ENCODE peak calls at places on chromosomes 7 and 10, in eight cellular contexts. One of them, this sample, is unnamed.

GRCh38 chr10:43064331-43065075 is 12.4 kb upstream of the RET start:
- DNase-seq in breast epithelium: no peak
- DNase-seq in transverse colon: no peak
- DNase-seq in nephron progenitor cell: no peak
- DNase-seq in GM23338: peak; percentile 18
- DNase-seq in neural crest cell: no peak
- DNase-seq in choroid plexus epithelial cell: no peak
- DNase-seq in epithelial cell of esophagus: no peak
- DNase-seq in this sample: no peak

GRCh38 chr7:981793-982510 is 1.0 kb upstream of the CYP2W1 start:
- DNase-seq in breast epithelium: no peak
- DNase-seq in transverse colon: no peak
- DNase-seq in nephron progenitor cell: no peak
- DNase-seq in GM23338: no peak
- DNase-seq in neural crest cell: no peak
- DNase-seq in choroid plexus epithelial cell: no peak
- DNase-seq in epithelial cell of esophagus: peak; percentile 64
- DNase-seq in this sample: no peak

GRCh38 chr10:105063796-105064195 is 422.7 kb downstream of the SORCS3 start:
- DNase-seq in breast epithelium: no peak
- DNase-seq in transverse colon: peak; percentile 31
- DNase-seq in nephron progenitor cell: peak; percentile 53
- DNase-seq in GM23338: peak; percentile 81
- DNase-seq in neural crest cell: peak; percentile 33
- DNase-seq in choroid plexus epithelial cell: peak; percentile 1
- DNase-seq in epithelial cell of esophagus: peak; percentile 55
- DNase-seq in this sample: no peak

GRCh38 chr7:24665564-24666294 is 91.5 kb downstream of the GSDME start:
- DNase-seq in breast epithelium: no peak
- DNase-seq in transverse colon: peak; percentile 11
- DNase-seq in nephron progenitor cell: peak; percentile 47
- DNase-seq in GM23338: peak; percentile 85
- DNase-seq in neural crest cell: peak; percentile 48
- DNase-seq in choroid plexus epithelial cell: peak; percentile 74
- DNase-seq in epithelial cell of esophagus: peak; percentile 61
- DNase-seq in this sample: peak; percentile 54

GRCh38 chr10:104309980-104310978 is 28.0 kb downstream of the ITPRIP start:
- DNase-seq in breast epithelium: peak; percentile 77
- DNase-seq in transverse colon: no peak
- DNase-seq in nephron progenitor cell: no peak
- DNase-seq in GM23338: no peak
- DNase-seq in neural crest cell: no peak
- DNase-seq in choroid plexus epithelial cell: peak; percentile 84
- DNase-seq in epithelial cell of esophagus: no peak
- DNase-seq in this sample: peak; percentile 80

GRCh38 chr7:81173766-81174281 is 255.0 kb upstream of the SEMA3C start:
- DNase-seq in breast epithelium: no peak
- DNase-seq in transverse colon: no peak
- DNase-seq in nephron progenitor cell: no peak
- DNase-seq in GM23338: peak; percentile 17
- DNase-seq in neural crest cell: no peak
- DNase-seq in choroid plexus epithelial cell: peak; percentile 88
- DNase-seq in epithelial cell of esophagus: peak; percentile 48
- DNase-seq in this sample: peak; percentile 73

GRCh38 chr7:24370541-24370940 is 86.6 kb downstream of the NPY start:
- DNase-seq in breast epithelium: no peak
- DNase-seq in transverse colon: no peak
- DNase-seq in nephron progenitor cell: no peak
- DNase-seq in GM23338: no peak
- DNase-seq in neural crest cell: no peak
- DNase-seq in choroid plexus epithelial cell: no peak
- DNase-seq in epithelial cell of esophagus: no peak
- DNase-seq in this sample: no peak

GRCh38 chr7:85750454-85750949 is 563.6 kb upstream of the SEMA3D start:
- DNase-seq in breast epithelium: no peak
- DNase-seq in transverse colon: no peak
- DNase-seq in nephron progenitor cell: peak; percentile 57
- DNase-seq in GM23338: peak; percentile 87
- DNase-seq in neural crest cell: peak; percentile 50
- DNase-seq in choroid plexus epithelial cell: peak; percentile 68
- DNase-seq in epithelial cell of esophagus: peak; percentile 57
- DNase-seq in this sample: peak; percentile 35

GRCh38 chr10:110279062-110279986 is 25.4 kb downstream of the SMNDC1 start:
- DNase-seq in breast epithelium: peak; percentile 67
- DNase-seq in transverse colon: peak; percentile 55
- DNase-seq in nephron progenitor cell: peak; percentile 20
- DNase-seq in GM23338: peak; percentile 79
- DNase-seq in neural crest cell: peak; percentile 17
- DNase-seq in choroid plexus epithelial cell: peak; percentile 82
- DNase-seq in epithelial cell of esophagus: peak; percentile 71
- DNase-seq in this sample: peak; percentile 60

GRCh38 chr7:76225379-76225778 is 23.7 kb downstream of the SRRM3 start:
- DNase-seq in breast epithelium: no peak
- DNase-seq in transverse colon: no peak
- DNase-seq in nephron progenitor cell: peak; percentile 88
- DNase-seq in GM23338: peak; percentile 85
- DNase-seq in neural crest cell: peak; percentile 56
- DNase-seq in choroid plexus epithelial cell: peak; percentile 41
- DNase-seq in epithelial cell of esophagus: peak; percentile 48
- DNase-seq in this sample: no peak

GRCh38 chr10:84267503-84268126 is 22.8 kb downstream of the RGR start:
- DNase-seq in breast epithelium: no peak
- DNase-seq in transverse colon: peak; percentile 74
- DNase-seq in nephron progenitor cell: peak; percentile 50
- DNase-seq in GM23338: peak; percentile 86
- DNase-seq in neural crest cell: peak; percentile 42
- DNase-seq in choroid plexus epithelial cell: peak; percentile 77
- DNase-seq in epithelial cell of esophagus: peak; percentile 81
- DNase-seq in this sample: peak; percentile 56

GRCh38 chr7:29184599-29184998 is 10.0 kb upstream of the CHN2 start:
- DNase-seq in breast epithelium: no peak
- DNase-seq in transverse colon: no peak
- DNase-seq in nephron progenitor cell: no peak
- DNase-seq in GM23338: no peak
- DNase-seq in neural crest cell: no peak
- DNase-seq in choroid plexus epithelial cell: no peak
- DNase-seq in epithelial cell of esophagus: no peak
- DNase-seq in this sample: no peak

GRCh38 chr7:17236603-17237002 is 61.8 kb upstream of the AHR start:
- DNase-seq in breast epithelium: no peak
- DNase-seq in transverse colon: no peak
- DNase-seq in nephron progenitor cell: no peak
- DNase-seq in GM23338: no peak
- DNase-seq in neural crest cell: no peak
- DNase-seq in choroid plexus epithelial cell: peak; percentile 23
- DNase-seq in epithelial cell of esophagus: peak; percentile 33
- DNase-seq in this sample: peak; percentile 42

GRCh38 chr7:133971658-133972057 is 155.5 kb upstream of the LRGUK start:
- DNase-seq in breast epithelium: no peak
- DNase-seq in transverse colon: no peak
- DNase-seq in nephron progenitor cell: no peak
- DNase-seq in GM23338: no peak
- DNase-seq in neural crest cell: no peak
- DNase-seq in choroid plexus epithelial cell: no peak
- DNase-seq in epithelial cell of esophagus: no peak
- DNase-seq in this sample: no peak

GRCh38 chr7:150951521-150951920 is 26.6 kb downstream of the KCNH2 start:
- DNase-seq in breast epithelium: no peak
- DNase-seq in transverse colon: no peak
- DNase-seq in nephron progenitor cell: no peak
- DNase-seq in GM23338: no peak
- DNase-seq in neural crest cell: no peak
- DNase-seq in choroid plexus epithelial cell: no peak
- DNase-seq in epithelial cell of esophagus: no peak
- DNase-seq in this sample: no peak

GRCh38 chr7:39741942-39742623 is 118.7 kb downstream of the RALA start:
- DNase-seq in breast epithelium: no peak
- DNase-seq in transverse colon: peak; percentile 48
- DNase-seq in nephron progenitor cell: peak; percentile 46
- DNase-seq in GM23338: peak; percentile 97
- DNase-seq in neural crest cell: peak; percentile 33
- DNase-seq in choroid plexus epithelial cell: peak; percentile 52
- DNase-seq in epithelial cell of esophagus: peak; percentile 79
- DNase-seq in this sample: peak; percentile 4

GRCh38 chr7:38656976-38657375 is 25.8 kb upstream of the AMPH start:
- DNase-seq in breast epithelium: no peak
- DNase-seq in transverse colon: no peak
- DNase-seq in nephron progenitor cell: no peak
- DNase-seq in GM23338: no peak
- DNase-seq in neural crest cell: no peak
- DNase-seq in choroid plexus epithelial cell: peak; percentile 26
- DNase-seq in epithelial cell of esophagus: peak; percentile 13
- DNase-seq in this sample: no peak

GRCh38 chr7:30703756-30704155 is 21.5 kb upstream of the CRHR2 start:
- DNase-seq in breast epithelium: no peak
- DNase-seq in transverse colon: no peak
- DNase-seq in nephron progenitor cell: no peak
- DNase-seq in GM23338: no peak
- DNase-seq in neural crest cell: no peak
- DNase-seq in choroid plexus epithelial cell: no peak
- DNase-seq in epithelial cell of esophagus: no peak
- DNase-seq in this sample: no peak
- TF ChIP-seq CTCF in breast epithelium: no peak
- TF ChIP-seq CTCF in transverse colon: no peak
- TF ChIP-seq CTCF in nephron progenitor cell: no peak
- TF ChIP-seq CTCF in GM23338: no peak
- TF ChIP-seq CTCF in neural crest cell: no peak
- TF ChIP-seq CTCF in choroid plexus epithelial cell: no peak
- TF ChIP-seq CTCF in epithelial cell of esophagus: no peak
- TF ChIP-seq CTCF in this sample: no peak

GRCh38 chr10:132540456-132540855 is 2.9 kb downstream of the INPP5A start:
- DNase-seq in breast epithelium: no peak
- DNase-seq in transverse colon: peak; percentile 13
- DNase-seq in nephron progenitor cell: no peak
- DNase-seq in GM23338: peak; percentile 38
- DNase-seq in neural crest cell: no peak
- DNase-seq in choroid plexus epithelial cell: peak; percentile 51
- DNase-seq in epithelial cell of esophagus: peak; percentile 38
- DNase-seq in this sample: peak; percentile 51
- TF ChIP-seq CTCF in breast epithelium: no peak
- TF ChIP-seq CTCF in transverse colon: no peak
- TF ChIP-seq CTCF in nephron progenitor cell: no peak
- TF ChIP-seq CTCF in GM23338: no peak
- TF ChIP-seq CTCF in neural crest cell: peak; percentile 20
- TF ChIP-seq CTCF in choroid plexus epithelial cell: peak; percentile 58
- TF ChIP-seq CTCF in epithelial cell of esophagus: peak; percentile 26
- TF ChIP-seq CTCF in this sample: peak; percentile 66

GRCh38 chr10:119306514-119306951 is 99.2 kb downstream of the GRK5 start:
- DNase-seq in breast epithelium: no peak
- DNase-seq in transverse colon: peak; percentile 76
- DNase-seq in nephron progenitor cell: no peak
- DNase-seq in GM23338: no peak
- DNase-seq in neural crest cell: no peak
- DNase-seq in choroid plexus epithelial cell: no peak
- DNase-seq in epithelial cell of esophagus: peak; percentile 54
- DNase-seq in this sample: no peak
- TF ChIP-seq CTCF in breast epithelium: no peak
- TF ChIP-seq CTCF in transverse colon: peak; percentile 23
- TF ChIP-seq CTCF in nephron progenitor cell: no peak
- TF ChIP-seq CTCF in GM23338: no peak
- TF ChIP-seq CTCF in neural crest cell: no peak
- TF ChIP-seq CTCF in choroid plexus epithelial cell: peak; percentile 55
- TF ChIP-seq CTCF in epithelial cell of esophagus: peak; percentile 52
- TF ChIP-seq CTCF in this sample: peak; percentile 57

GRCh38 chr7:47327698-47328391 is 254.1 kb downstream of the TNS3 start:
- DNase-seq in breast epithelium: peak; percentile 86
- DNase-seq in transverse colon: peak; percentile 79
- DNase-seq in nephron progenitor cell: peak; percentile 89
- DNase-seq in GM23338: peak; percentile 92
- DNase-seq in neural crest cell: peak; percentile 82
- DNase-seq in choroid plexus epithelial cell: peak; percentile 78
- DNase-seq in epithelial cell of esophagus: peak; percentile 61
- DNase-seq in this sample: peak; percentile 73

GRCh38 chr7:47325337-47325736 is 256.6 kb downstream of the TNS3 start:
- DNase-seq in breast epithelium: no peak
- DNase-seq in transverse colon: no peak
- DNase-seq in nephron progenitor cell: no peak
- DNase-seq in GM23338: no peak
- DNase-seq in neural crest cell: no peak
- DNase-seq in choroid plexus epithelial cell: no peak
- DNase-seq in epithelial cell of esophagus: no peak
- DNase-seq in this sample: no peak

GRCh38 chr7:47326808-47327207 is 255.1 kb downstream of the TNS3 start:
- DNase-seq in breast epithelium: peak; percentile 16
- DNase-seq in transverse colon: no peak
- DNase-seq in nephron progenitor cell: no peak
- DNase-seq in GM23338: no peak
- DNase-seq in neural crest cell: no peak
- DNase-seq in choroid plexus epithelial cell: peak; percentile 70
- DNase-seq in epithelial cell of esophagus: peak; percentile 54
- DNase-seq in this sample: peak; percentile 24

GRCh38 chr7:47327306-47327697 is 254.6 kb downstream of the TNS3 start:
- DNase-seq in breast epithelium: no peak
- DNase-seq in transverse colon: no peak
- DNase-seq in nephron progenitor cell: no peak
- DNase-seq in GM23338: no peak
- DNase-seq in neural crest cell: no peak
- DNase-seq in choroid plexus epithelial cell: peak; percentile 65
- DNase-seq in epithelial cell of esophagus: no peak
- DNase-seq in this sample: peak; percentile 27

DNA sequence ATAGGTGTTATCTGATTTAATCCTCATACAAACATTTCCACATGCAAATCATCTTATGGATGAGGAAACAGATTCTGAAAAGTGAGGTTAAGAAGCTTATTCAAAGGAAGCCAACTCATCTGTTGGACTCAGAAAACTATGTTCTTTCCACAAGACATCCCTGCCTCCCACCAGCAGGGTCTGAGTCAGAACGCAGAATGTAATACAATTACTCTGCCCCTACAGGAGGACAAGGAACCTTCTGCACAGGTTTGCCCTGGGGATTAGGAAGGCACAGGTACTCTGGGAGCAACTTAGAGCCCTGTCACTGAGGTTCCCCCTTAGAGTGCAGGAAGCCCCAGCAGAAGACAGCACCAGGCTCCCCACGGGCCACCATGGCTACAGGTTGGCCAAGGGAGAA is 255.7 kb downstream of the TNS3 start:
- DNase-seq in breast epithelium: peak; percentile 16
- DNase-seq in transverse colon: no peak
- DNase-seq in nephron progenitor cell: no peak
- DNase-seq in GM23338: peak; percentile 40
- DNase-seq in neural crest cell: no peak
- DNase-seq in choroid plexus epithelial cell: peak; percentile 92
- DNase-seq in epithelial cell of esophagus: peak; percentile 90
- DNase-seq in this sample: peak; percentile 79
- TF ChIP-seq CTCF in breast epithelium: no peak
- TF ChIP-seq CTCF in transverse colon: no peak
- TF ChIP-seq CTCF in nephron progenitor cell: no peak
- TF ChIP-seq CTCF in GM23338: peak; percentile 9
- TF ChIP-seq CTCF in neural crest cell: peak; percentile 36
- TF ChIP-seq CTCF in choroid plexus epithelial cell: peak; percentile 74
- TF ChIP-seq CTCF in epithelial cell of esophagus: peak; percentile 53
- TF ChIP-seq CTCF in this sample: peak; percentile 74

DNA sequence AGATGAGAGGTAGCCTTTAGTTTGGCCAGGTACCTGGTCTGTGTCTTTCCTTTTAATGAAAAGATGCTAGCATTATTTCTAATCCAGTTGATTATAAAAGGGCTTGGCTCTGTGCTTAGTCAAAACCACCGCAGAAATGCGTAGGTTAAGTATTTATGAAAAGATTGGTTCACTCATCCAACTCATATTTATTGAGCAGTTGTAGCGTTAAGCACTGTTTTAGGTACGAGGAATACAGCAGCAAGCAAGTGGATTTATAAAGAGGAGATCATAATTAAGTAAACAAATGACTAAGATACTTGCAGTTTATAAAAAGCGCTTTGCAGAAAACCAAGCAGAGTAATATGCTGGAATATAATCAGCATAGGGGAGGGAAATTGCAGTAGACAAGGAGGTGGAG is 129.8 kb downstream of the PPP1R17 start:
- DNase-seq in breast epithelium: no peak
- DNase-seq in transverse colon: no peak
- DNase-seq in nephron progenitor cell: no peak
- DNase-seq in GM23338: no peak
- DNase-seq in neural crest cell: no peak
- DNase-seq in choroid plexus epithelial cell: no peak
- DNase-seq in epithelial cell of esophagus: no peak
- DNase-seq in this sample: no peak
- TF ChIP-seq CTCF in breast epithelium: no peak
- TF ChIP-seq CTCF in transverse colon: no peak
- TF ChIP-seq CTCF in nephron progenitor cell: no peak
- TF ChIP-seq CTCF in GM23338: no peak
- TF ChIP-seq CTCF in neural crest cell: no peak
- TF ChIP-seq CTCF in choroid plexus epithelial cell: no peak
- TF ChIP-seq CTCF in epithelial cell of esophagus: no peak
- TF ChIP-seq CTCF in this sample: no peak

This sample was measured in brain microvascular endothelial cell.